ENCODE peak calls at places on chromosomes 13 and 19, in ten cellular contexts. One of them, this sample, is unnamed.

GRCh38 chr13:46197299-46197975 is 14.3 kb upstream of the LRRC63 start:
- DNase-seq in stimulated activated naive CD8-positive, alpha-beta T cell treated with anti-CD3 and anti-CD28 coated beads, Interleukin-15, Interleukin-2, amounts not matched to agents 100 U/mL and 50 U/mL, for 24 hours: no peak
- DNase-seq in stimulated activated CD4-positive, alpha-beta T cell treated with anti-CD3 and anti-CD28 coated beads, Interleukin-4, amount 100 ng/mL, for 1 hour: no peak
- DNase-seq in fibroblast of lung: no peak
- DNase-seq in tibial artery: no peak
- DNase-seq in iPS-NIHi11: no peak
- DNase-seq in thoracic aorta: no peak
- DNase-seq in H9: no peak
- DNase-seq in activated CD4-positive, alpha-beta T cell treated with anti-CD3 and anti-CD28 coated beads, Interleukin-2, amount 50 U/mL, for 48 hours: no peak
- DNase-seq in mesenchymal stem cell: peak
- DNase-seq in this sample: no peak

GRCh38 chr13:70964124-70964523 is 855.9 kb upstream of the KLHL1 start:
- DNase-seq in stimulated activated naive CD8-positive, alpha-beta T cell treated with anti-CD3 and anti-CD28 coated beads, Interleukin-15, Interleukin-2, amounts not matched to agents 100 U/mL and 50 U/mL, for 24 hours: no peak
- DNase-seq in stimulated activated CD4-positive, alpha-beta T cell treated with anti-CD3 and anti-CD28 coated beads, Interleukin-4, amount 100 ng/mL, for 1 hour: no peak
- DNase-seq in fibroblast of lung: no peak
- DNase-seq in tibial artery: no peak
- DNase-seq in iPS-NIHi11: peak
- DNase-seq in thoracic aorta: no peak
- DNase-seq in H9: no peak
- DNase-seq in activated CD4-positive, alpha-beta T cell treated with anti-CD3 and anti-CD28 coated beads, Interleukin-2, amount 50 U/mL, for 48 hours: no peak
- DNase-seq in mesenchymal stem cell: no peak
- DNase-seq in this sample: no peak

GRCh38 chr19:13794752-13795589 is at the start of gene ZSWIM4:
- DNase-seq in stimulated activated naive CD8-positive, alpha-beta T cell treated with anti-CD3 and anti-CD28 coated beads, Interleukin-15, Interleukin-2, amounts not matched to agents 100 U/mL and 50 U/mL, for 24 hours: peak
- DNase-seq in stimulated activated CD4-positive, alpha-beta T cell treated with anti-CD3 and anti-CD28 coated beads, Interleukin-4, amount 100 ng/mL, for 1 hour: peak
- DNase-seq in fibroblast of lung: peak
- DNase-seq in tibial artery: peak
- DNase-seq in iPS-NIHi11: peak
- DNase-seq in thoracic aorta: peak
- DNase-seq in H9: peak
- DNase-seq in activated CD4-positive, alpha-beta T cell treated with anti-CD3 and anti-CD28 coated beads, Interleukin-2, amount 50 U/mL, for 48 hours: peak
- DNase-seq in mesenchymal stem cell: peak
- DNase-seq in this sample: peak

GRCh38 chr19:47231215-47232054 is 436 bp upstream of the BBC3 start:
- DNase-seq in stimulated activated naive CD8-positive, alpha-beta T cell treated with anti-CD3 and anti-CD28 coated beads, Interleukin-15, Interleukin-2, amounts not matched to agents 100 U/mL and 50 U/mL, for 24 hours: peak
- DNase-seq in stimulated activated CD4-positive, alpha-beta T cell treated with anti-CD3 and anti-CD28 coated beads, Interleukin-4, amount 100 ng/mL, for 1 hour: peak
- DNase-seq in fibroblast of lung: peak
- DNase-seq in tibial artery: peak
- DNase-seq in iPS-NIHi11: peak
- DNase-seq in thoracic aorta: peak
- DNase-seq in H9: peak
- DNase-seq in activated CD4-positive, alpha-beta T cell treated with anti-CD3 and anti-CD28 coated beads, Interleukin-2, amount 50 U/mL, for 48 hours: peak
- DNase-seq in mesenchymal stem cell: peak
- DNase-seq in this sample: peak

GRCh38 chr19:2534374-2535050 is 58.6 kb downstream of the GADD45B start:
- DNase-seq in stimulated activated naive CD8-positive, alpha-beta T cell treated with anti-CD3 and anti-CD28 coated beads, Interleukin-15, Interleukin-2, amounts not matched to agents 100 U/mL and 50 U/mL, for 24 hours: no peak
- DNase-seq in stimulated activated CD4-positive, alpha-beta T cell treated with anti-CD3 and anti-CD28 coated beads, Interleukin-4, amount 100 ng/mL, for 1 hour: no peak
- DNase-seq in fibroblast of lung: no peak
- DNase-seq in tibial artery: no peak
- DNase-seq in iPS-NIHi11: no peak
- DNase-seq in thoracic aorta: no peak
- DNase-seq in H9: peak
- DNase-seq in activated CD4-positive, alpha-beta T cell treated with anti-CD3 and anti-CD28 coated beads, Interleukin-2, amount 50 U/mL, for 48 hours: no peak
- DNase-seq in mesenchymal stem cell: no peak
- DNase-seq in this sample: no peak

GRCh38 chr19:50694815-50695145 is 24.8 kb downstream of the SHANK1 start:
- DNase-seq in stimulated activated naive CD8-positive, alpha-beta T cell treated with anti-CD3 and anti-CD28 coated beads, Interleukin-15, Interleukin-2, amounts not matched to agents 100 U/mL and 50 U/mL, for 24 hours: no peak
- DNase-seq in stimulated activated CD4-positive, alpha-beta T cell treated with anti-CD3 and anti-CD28 coated beads, Interleukin-4, amount 100 ng/mL, for 1 hour: no peak
- DNase-seq in fibroblast of lung: no peak
- DNase-seq in tibial artery: no peak
- DNase-seq in iPS-NIHi11: peak
- DNase-seq in thoracic aorta: no peak
- DNase-seq in H9: no peak
- DNase-seq in activated CD4-positive, alpha-beta T cell treated with anti-CD3 and anti-CD28 coated beads, Interleukin-2, amount 50 U/mL, for 48 hours: no peak
- DNase-seq in mesenchymal stem cell: no peak
- DNase-seq in this sample: no peak

GRCh38 chr19:21028969-21029268 is 8.5 kb downstream of the ZNF430 start:
- DNase-seq in stimulated activated naive CD8-positive, alpha-beta T cell treated with anti-CD3 and anti-CD28 coated beads, Interleukin-15, Interleukin-2, amounts not matched to agents 100 U/mL and 50 U/mL, for 24 hours: no peak
- DNase-seq in stimulated activated CD4-positive, alpha-beta T cell treated with anti-CD3 and anti-CD28 coated beads, Interleukin-4, amount 100 ng/mL, for 1 hour: no peak
- DNase-seq in fibroblast of lung: peak
- DNase-seq in tibial artery: no peak
- DNase-seq in iPS-NIHi11: no peak
- DNase-seq in thoracic aorta: no peak
- DNase-seq in H9: no peak
- DNase-seq in activated CD4-positive, alpha-beta T cell treated with anti-CD3 and anti-CD28 coated beads, Interleukin-2, amount 50 U/mL, for 48 hours: no peak
- DNase-seq in mesenchymal stem cell: no peak
- DNase-seq in this sample: no peak

GRCh38 chr13:101579291-101579802 is 126.9 kb downstream of the ITGBL1 start:
- DNase-seq in stimulated activated naive CD8-positive, alpha-beta T cell treated with anti-CD3 and anti-CD28 coated beads, Interleukin-15, Interleukin-2, amounts not matched to agents 100 U/mL and 50 U/mL, for 24 hours: no peak
- DNase-seq in stimulated activated CD4-positive, alpha-beta T cell treated with anti-CD3 and anti-CD28 coated beads, Interleukin-4, amount 100 ng/mL, for 1 hour: no peak
- DNase-seq in fibroblast of lung: peak
- DNase-seq in tibial artery: no peak
- DNase-seq in iPS-NIHi11: no peak
- DNase-seq in thoracic aorta: no peak
- DNase-seq in H9: no peak
- DNase-seq in activated CD4-positive, alpha-beta T cell treated with anti-CD3 and anti-CD28 coated beads, Interleukin-2, amount 50 U/mL, for 48 hours: no peak
- DNase-seq in mesenchymal stem cell: peak
- DNase-seq in this sample: no peak

GRCh38 chr13:38582133-38582532 is 104.7 kb upstream of the FREM2 start:
- DNase-seq in stimulated activated naive CD8-positive, alpha-beta T cell treated with anti-CD3 and anti-CD28 coated beads, Interleukin-15, Interleukin-2, amounts not matched to agents 100 U/mL and 50 U/mL, for 24 hours: no peak
- DNase-seq in stimulated activated CD4-positive, alpha-beta T cell treated with anti-CD3 and anti-CD28 coated beads, Interleukin-4, amount 100 ng/mL, for 1 hour: no peak
- DNase-seq in fibroblast of lung: peak
- DNase-seq in tibial artery: no peak
- DNase-seq in iPS-NIHi11: peak
- DNase-seq in thoracic aorta: no peak
- DNase-seq in H9: no peak
- DNase-seq in activated CD4-positive, alpha-beta T cell treated with anti-CD3 and anti-CD28 coated beads, Interleukin-2, amount 50 U/mL, for 48 hours: no peak
- DNase-seq in mesenchymal stem cell: peak
- DNase-seq in this sample: peak

GRCh38 chr13:30763786-30764440 is 28.6 kb downstream of the ALOX5AP start:
- DNase-seq in stimulated activated naive CD8-positive, alpha-beta T cell treated with anti-CD3 and anti-CD28 coated beads, Interleukin-15, Interleukin-2, amounts not matched to agents 100 U/mL and 50 U/mL, for 24 hours: no peak
- DNase-seq in stimulated activated CD4-positive, alpha-beta T cell treated with anti-CD3 and anti-CD28 coated beads, Interleukin-4, amount 100 ng/mL, for 1 hour: no peak
- DNase-seq in fibroblast of lung: peak
- DNase-seq in tibial artery: no peak
- DNase-seq in iPS-NIHi11: no peak
- DNase-seq in thoracic aorta: no peak
- DNase-seq in H9: no peak
- DNase-seq in activated CD4-positive, alpha-beta T cell treated with anti-CD3 and anti-CD28 coated beads, Interleukin-2, amount 50 U/mL, for 48 hours: no peak
- DNase-seq in mesenchymal stem cell: no peak
- DNase-seq in this sample: no peak

GRCh38 chr19:56720281-56720680 is 48.7 kb upstream of the ZNF835 start:
- DNase-seq in stimulated activated naive CD8-positive, alpha-beta T cell treated with anti-CD3 and anti-CD28 coated beads, Interleukin-15, Interleukin-2, amounts not matched to agents 100 U/mL and 50 U/mL, for 24 hours: no peak
- DNase-seq in stimulated activated CD4-positive, alpha-beta T cell treated with anti-CD3 and anti-CD28 coated beads, Interleukin-4, amount 100 ng/mL, for 1 hour: no peak
- DNase-seq in fibroblast of lung: no peak
- DNase-seq in tibial artery: no peak
- DNase-seq in iPS-NIHi11: no peak
- DNase-seq in thoracic aorta: no peak
- DNase-seq in H9: no peak
- DNase-seq in activated CD4-positive, alpha-beta T cell treated with anti-CD3 and anti-CD28 coated beads, Interleukin-2, amount 50 U/mL, for 48 hours: no peak
- DNase-seq in mesenchymal stem cell: no peak
- DNase-seq in this sample: peak

GRCh38 chr19:12777217-12778019 is 2.1 kb upstream of the HOOK2 start:
- DNase-seq in stimulated activated naive CD8-positive, alpha-beta T cell treated with anti-CD3 and anti-CD28 coated beads, Interleukin-15, Interleukin-2, amounts not matched to agents 100 U/mL and 50 U/mL, for 24 hours: peak
- DNase-seq in stimulated activated CD4-positive, alpha-beta T cell treated with anti-CD3 and anti-CD28 coated beads, Interleukin-4, amount 100 ng/mL, for 1 hour: peak
- DNase-seq in fibroblast of lung: peak
- DNase-seq in tibial artery: peak
- DNase-seq in iPS-NIHi11: peak
- DNase-seq in thoracic aorta: no peak
- DNase-seq in H9: peak
- DNase-seq in activated CD4-positive, alpha-beta T cell treated with anti-CD3 and anti-CD28 coated beads, Interleukin-2, amount 50 U/mL, for 48 hours: peak
- DNase-seq in mesenchymal stem cell: peak
- DNase-seq in this sample: peak

GRCh38 chr13:32940601-32941000 is 75.6 kb upstream of the KL start:
- DNase-seq in stimulated activated naive CD8-positive, alpha-beta T cell treated with anti-CD3 and anti-CD28 coated beads, Interleukin-15, Interleukin-2, amounts not matched to agents 100 U/mL and 50 U/mL, for 24 hours: no peak
- DNase-seq in stimulated activated CD4-positive, alpha-beta T cell treated with anti-CD3 and anti-CD28 coated beads, Interleukin-4, amount 100 ng/mL, for 1 hour: no peak
- DNase-seq in fibroblast of lung: peak
- DNase-seq in tibial artery: no peak
- DNase-seq in iPS-NIHi11: no peak
- DNase-seq in thoracic aorta: no peak
- DNase-seq in H9: no peak
- DNase-seq in activated CD4-positive, alpha-beta T cell treated with anti-CD3 and anti-CD28 coated beads, Interleukin-2, amount 50 U/mL, for 48 hours: no peak
- DNase-seq in mesenchymal stem cell: peak
- DNase-seq in this sample: peak

GRCh38 chr19:38535212-38535611 is 82.5 kb downstream of the MAP4K1 start:
- DNase-seq in stimulated activated naive CD8-positive, alpha-beta T cell treated with anti-CD3 and anti-CD28 coated beads, Interleukin-15, Interleukin-2, amounts not matched to agents 100 U/mL and 50 U/mL, for 24 hours: no peak
- DNase-seq in stimulated activated CD4-positive, alpha-beta T cell treated with anti-CD3 and anti-CD28 coated beads, Interleukin-4, amount 100 ng/mL, for 1 hour: no peak
- DNase-seq in fibroblast of lung: no peak
- DNase-seq in tibial artery: no peak
- DNase-seq in iPS-NIHi11: no peak
- DNase-seq in thoracic aorta: no peak
- DNase-seq in H9: no peak
- DNase-seq in activated CD4-positive, alpha-beta T cell treated with anti-CD3 and anti-CD28 coated beads, Interleukin-2, amount 50 U/mL, for 48 hours: no peak
- DNase-seq in mesenchymal stem cell: no peak
- DNase-seq in this sample: no peak

GRCh38 chr19:5094768-5095567 is 126.1 kb downstream of the KDM4B start:
- DNase-seq in stimulated activated naive CD8-positive, alpha-beta T cell treated with anti-CD3 and anti-CD28 coated beads, Interleukin-15, Interleukin-2, amounts not matched to agents 100 U/mL and 50 U/mL, for 24 hours: no peak
- DNase-seq in stimulated activated CD4-positive, alpha-beta T cell treated with anti-CD3 and anti-CD28 coated beads, Interleukin-4, amount 100 ng/mL, for 1 hour: no peak
- DNase-seq in fibroblast of lung: no peak
- DNase-seq in tibial artery: no peak
- DNase-seq in iPS-NIHi11: no peak
- DNase-seq in thoracic aorta: no peak
- DNase-seq in H9: no peak
- DNase-seq in activated CD4-positive, alpha-beta T cell treated with anti-CD3 and anti-CD28 coated beads, Interleukin-2, amount 50 U/mL, for 48 hours: no peak
- DNase-seq in mesenchymal stem cell: no peak
- DNase-seq in this sample: no peak

GRCh38 chr13:113763254-113763653 is 4.2 kb downstream of the TMEM255B start:
- DNase-seq in stimulated activated naive CD8-positive, alpha-beta T cell treated with anti-CD3 and anti-CD28 coated beads, Interleukin-15, Interleukin-2, amounts not matched to agents 100 U/mL and 50 U/mL, for 24 hours: no peak
- DNase-seq in stimulated activated CD4-positive, alpha-beta T cell treated with anti-CD3 and anti-CD28 coated beads, Interleukin-4, amount 100 ng/mL, for 1 hour: no peak
- DNase-seq in fibroblast of lung: no peak
- DNase-seq in tibial artery: no peak
- DNase-seq in iPS-NIHi11: no peak
- DNase-seq in thoracic aorta: no peak
- DNase-seq in H9: no peak
- DNase-seq in activated CD4-positive, alpha-beta T cell treated with anti-CD3 and anti-CD28 coated beads, Interleukin-2, amount 50 U/mL, for 48 hours: no peak
- DNase-seq in mesenchymal stem cell: no peak
- DNase-seq in this sample: no peak

GRCh38 chr19:49780861-49781260 is 14.1 kb downstream of the AP2A1 start:
- DNase-seq in stimulated activated naive CD8-positive, alpha-beta T cell treated with anti-CD3 and anti-CD28 coated beads, Interleukin-15, Interleukin-2, amounts not matched to agents 100 U/mL and 50 U/mL, for 24 hours: no peak
- DNase-seq in stimulated activated CD4-positive, alpha-beta T cell treated with anti-CD3 and anti-CD28 coated beads, Interleukin-4, amount 100 ng/mL, for 1 hour: no peak
- DNase-seq in fibroblast of lung: no peak
- DNase-seq in tibial artery: no peak
- DNase-seq in iPS-NIHi11: peak
- DNase-seq in thoracic aorta: no peak
- DNase-seq in H9: no peak
- DNase-seq in activated CD4-positive, alpha-beta T cell treated with anti-CD3 and anti-CD28 coated beads, Interleukin-2, amount 50 U/mL, for 48 hours: no peak
- DNase-seq in mesenchymal stem cell: no peak
- DNase-seq in this sample: no peak

GRCh38 chr13:114126789-114127472 is 5.5 kb downstream of the RASA3 start:
- DNase-seq in stimulated activated naive CD8-positive, alpha-beta T cell treated with anti-CD3 and anti-CD28 coated beads, Interleukin-15, Interleukin-2, amounts not matched to agents 100 U/mL and 50 U/mL, for 24 hours: peak
- DNase-seq in stimulated activated CD4-positive, alpha-beta T cell treated with anti-CD3 and anti-CD28 coated beads, Interleukin-4, amount 100 ng/mL, for 1 hour: peak
- DNase-seq in fibroblast of lung: no peak
- DNase-seq in tibial artery: no peak
- DNase-seq in iPS-NIHi11: no peak
- DNase-seq in thoracic aorta: no peak
- DNase-seq in H9: no peak
- DNase-seq in activated CD4-positive, alpha-beta T cell treated with anti-CD3 and anti-CD28 coated beads, Interleukin-2, amount 50 U/mL, for 48 hours: no peak
- DNase-seq in mesenchymal stem cell: no peak
- DNase-seq in this sample: no peak

GRCh38 chr13:51698352-51698751 is 105.6 kb downstream of the DHRS12 start:
- DNase-seq in stimulated activated naive CD8-positive, alpha-beta T cell treated with anti-CD3 and anti-CD28 coated beads, Interleukin-15, Interleukin-2, amounts not matched to agents 100 U/mL and 50 U/mL, for 24 hours: no peak
- DNase-seq in stimulated activated CD4-positive, alpha-beta T cell treated with anti-CD3 and anti-CD28 coated beads, Interleukin-4, amount 100 ng/mL, for 1 hour: no peak
- DNase-seq in fibroblast of lung: no peak
- DNase-seq in tibial artery: no peak
- DNase-seq in iPS-NIHi11: no peak
- DNase-seq in thoracic aorta: no peak
- DNase-seq in H9: no peak
- DNase-seq in activated CD4-positive, alpha-beta T cell treated with anti-CD3 and anti-CD28 coated beads, Interleukin-2, amount 50 U/mL, for 48 hours: no peak
- DNase-seq in mesenchymal stem cell: no peak
- DNase-seq in this sample: no peak

GRCh38 chr13:27905650-27906049 is 14.2 kb upstream of the PDX1 start:
- DNase-seq in stimulated activated naive CD8-positive, alpha-beta T cell treated with anti-CD3 and anti-CD28 coated beads, Interleukin-15, Interleukin-2, amounts not matched to agents 100 U/mL and 50 U/mL, for 24 hours: no peak
- DNase-seq in stimulated activated CD4-positive, alpha-beta T cell treated with anti-CD3 and anti-CD28 coated beads, Interleukin-4, amount 100 ng/mL, for 1 hour: no peak
- DNase-seq in fibroblast of lung: no peak
- DNase-seq in tibial artery: no peak
- DNase-seq in iPS-NIHi11: no peak
- DNase-seq in thoracic aorta: no peak
- DNase-seq in H9: no peak
- DNase-seq in activated CD4-positive, alpha-beta T cell treated with anti-CD3 and anti-CD28 coated beads, Interleukin-2, amount 50 U/mL, for 48 hours: no peak
- DNase-seq in mesenchymal stem cell: no peak
- DNase-seq in this sample: no peak

GRCh38 chr19:4639531-4640246 is 373 bp downstream of the TNFAIP8L1 start:
- DNase-seq in stimulated activated naive CD8-positive, alpha-beta T cell treated with anti-CD3 and anti-CD28 coated beads, Interleukin-15, Interleukin-2, amounts not matched to agents 100 U/mL and 50 U/mL, for 24 hours: no peak
- DNase-seq in stimulated activated CD4-positive, alpha-beta T cell treated with anti-CD3 and anti-CD28 coated beads, Interleukin-4, amount 100 ng/mL, for 1 hour: no peak
- DNase-seq in fibroblast of lung: no peak
- DNase-seq in tibial artery: no peak
- DNase-seq in iPS-NIHi11: peak
- DNase-seq in thoracic aorta: no peak
- DNase-seq in H9: no peak
- DNase-seq in activated CD4-positive, alpha-beta T cell treated with anti-CD3 and anti-CD28 coated beads, Interleukin-2, amount 50 U/mL, for 48 hours: no peak
- DNase-seq in mesenchymal stem cell: no peak
- DNase-seq in this sample: peak

GRCh38 chr13:84645196-84646071 is 763.2 kb upstream of the SLITRK1 start:
- DNase-seq in stimulated activated naive CD8-positive, alpha-beta T cell treated with anti-CD3 and anti-CD28 coated beads, Interleukin-15, Interleukin-2, amounts not matched to agents 100 U/mL and 50 U/mL, for 24 hours: no peak
- DNase-seq in stimulated activated CD4-positive, alpha-beta T cell treated with anti-CD3 and anti-CD28 coated beads, Interleukin-4, amount 100 ng/mL, for 1 hour: no peak
- DNase-seq in fibroblast of lung: peak
- DNase-seq in tibial artery: no peak
- DNase-seq in iPS-NIHi11: no peak
- DNase-seq in thoracic aorta: no peak
- DNase-seq in H9: no peak
- DNase-seq in activated CD4-positive, alpha-beta T cell treated with anti-CD3 and anti-CD28 coated beads, Interleukin-2, amount 50 U/mL, for 48 hours: no peak
- DNase-seq in mesenchymal stem cell: peak
- DNase-seq in this sample: no peak

GRCh38 chr19:48059331-48059730 is 15.5 kb upstream of the CABP5 start:
- DNase-seq in stimulated activated naive CD8-positive, alpha-beta T cell treated with anti-CD3 and anti-CD28 coated beads, Interleukin-15, Interleukin-2, amounts not matched to agents 100 U/mL and 50 U/mL, for 24 hours: peak
- DNase-seq in stimulated activated CD4-positive, alpha-beta T cell treated with anti-CD3 and anti-CD28 coated beads, Interleukin-4, amount 100 ng/mL, for 1 hour: no peak
- DNase-seq in fibroblast of lung: no peak
- DNase-seq in tibial artery: no peak
- DNase-seq in iPS-NIHi11: no peak
- DNase-seq in thoracic aorta: no peak
- DNase-seq in H9: no peak
- DNase-seq in activated CD4-positive, alpha-beta T cell treated with anti-CD3 and anti-CD28 coated beads, Interleukin-2, amount 50 U/mL, for 48 hours: no peak
- DNase-seq in mesenchymal stem cell: no peak
- DNase-seq in this sample: no peak

GRCh38 chr13:112448621-112449544 is 72.7 kb downstream of the SPACA7 start:
- DNase-seq in stimulated activated naive CD8-positive, alpha-beta T cell treated with anti-CD3 and anti-CD28 coated beads, Interleukin-15, Interleukin-2, amounts not matched to agents 100 U/mL and 50 U/mL, for 24 hours: no peak
- DNase-seq in stimulated activated CD4-positive, alpha-beta T cell treated with anti-CD3 and anti-CD28 coated beads, Interleukin-4, amount 100 ng/mL, for 1 hour: no peak
- DNase-seq in fibroblast of lung: no peak
- DNase-seq in tibial artery: peak
- DNase-seq in iPS-NIHi11: no peak
- DNase-seq in thoracic aorta: no peak
- DNase-seq in H9: no peak
- DNase-seq in activated CD4-positive, alpha-beta T cell treated with anti-CD3 and anti-CD28 coated beads, Interleukin-2, amount 50 U/mL, for 48 hours: no peak
- DNase-seq in mesenchymal stem cell: no peak
- DNase-seq in this sample: no peak

GRCh38 chr13:111177803-111178389 is 62.8 kb downstream of the ARHGEF7 start:
- DNase-seq in stimulated activated naive CD8-positive, alpha-beta T cell treated with anti-CD3 and anti-CD28 coated beads, Interleukin-15, Interleukin-2, amounts not matched to agents 100 U/mL and 50 U/mL, for 24 hours: no peak
- DNase-seq in stimulated activated CD4-positive, alpha-beta T cell treated with anti-CD3 and anti-CD28 coated beads, Interleukin-4, amount 100 ng/mL, for 1 hour: no peak
- DNase-seq in fibroblast of lung: peak
- DNase-seq in tibial artery: no peak
- DNase-seq in iPS-NIHi11: no peak
- DNase-seq in thoracic aorta: no peak
- DNase-seq in H9: no peak
- DNase-seq in activated CD4-positive, alpha-beta T cell treated with anti-CD3 and anti-CD28 coated beads, Interleukin-2, amount 50 U/mL, for 48 hours: no peak
- DNase-seq in mesenchymal stem cell: peak
- DNase-seq in this sample: no peak

GRCh38 chr13:98144501-98145350 is 1.8 kb downstream of the FARP1 start:
- DNase-seq in stimulated activated naive CD8-positive, alpha-beta T cell treated with anti-CD3 and anti-CD28 coated beads, Interleukin-15, Interleukin-2, amounts not matched to agents 100 U/mL and 50 U/mL, for 24 hours: no peak
- DNase-seq in stimulated activated CD4-positive, alpha-beta T cell treated with anti-CD3 and anti-CD28 coated beads, Interleukin-4, amount 100 ng/mL, for 1 hour: no peak
- DNase-seq in fibroblast of lung: peak
- DNase-seq in tibial artery: no peak
- DNase-seq in iPS-NIHi11: peak
- DNase-seq in thoracic aorta: no peak
- DNase-seq in H9: peak
- DNase-seq in activated CD4-positive, alpha-beta T cell treated with anti-CD3 and anti-CD28 coated beads, Interleukin-2, amount 50 U/mL, for 48 hours: no peak
- DNase-seq in mesenchymal stem cell: peak
- DNase-seq in this sample: no peak

GRCh38 chr19:6536138-6536671 is 5.4 kb downstream of the TNFSF9 start:
- DNase-seq in stimulated activated naive CD8-positive, alpha-beta T cell treated with anti-CD3 and anti-CD28 coated beads, Interleukin-15, Interleukin-2, amounts not matched to agents 100 U/mL and 50 U/mL, for 24 hours: peak
- DNase-seq in stimulated activated CD4-positive, alpha-beta T cell treated with anti-CD3 and anti-CD28 coated beads, Interleukin-4, amount 100 ng/mL, for 1 hour: peak
- DNase-seq in fibroblast of lung: peak
- DNase-seq in tibial artery: no peak
- DNase-seq in iPS-NIHi11: peak
- DNase-seq in thoracic aorta: no peak
- DNase-seq in H9: peak
- DNase-seq in activated CD4-positive, alpha-beta T cell treated with anti-CD3 and anti-CD28 coated beads, Interleukin-2, amount 50 U/mL, for 48 hours: peak
- DNase-seq in mesenchymal stem cell: peak
- DNase-seq in this sample: no peak

GRCh38 chr13:41637578-41637977 is 180.2 kb downstream of the RGCC start:
- DNase-seq in stimulated activated naive CD8-positive, alpha-beta T cell treated with anti-CD3 and anti-CD28 coated beads, Interleukin-15, Interleukin-2, amounts not matched to agents 100 U/mL and 50 U/mL, for 24 hours: no peak
- DNase-seq in stimulated activated CD4-positive, alpha-beta T cell treated with anti-CD3 and anti-CD28 coated beads, Interleukin-4, amount 100 ng/mL, for 1 hour: no peak
- DNase-seq in fibroblast of lung: no peak
- DNase-seq in tibial artery: no peak
- DNase-seq in iPS-NIHi11: no peak
- DNase-seq in thoracic aorta: no peak
- DNase-seq in H9: no peak
- DNase-seq in activated CD4-positive, alpha-beta T cell treated with anti-CD3 and anti-CD28 coated beads, Interleukin-2, amount 50 U/mL, for 48 hours: no peak
- DNase-seq in mesenchymal stem cell: no peak
- DNase-seq in this sample: no peak